ENCODE peak calls at places on chromosomes 7 and 10, in seven cellular contexts. One of them, this sample, is unnamed.
A peak's percentile ranks its signal among the peaks of the same experiment; 100 is the strongest.

GRCh38 chr7:5598261-5598761 is 174.7 kb upstream of the TNRC18 start:
- DNase-seq in MM.1S: no peak
- DNase-seq in dorsolateral prefrontal cortex: no peak
- DNase-seq in GM13977: no peak
- DNase-seq in ovary: peak; percentile 50
- DNase-seq in cardiac fibroblast: no peak
- DNase-seq in chondrocyte: no peak
- DNase-seq in this sample: peak; percentile 52

GRCh38 chr7:149869867-149870266 is 3.9 kb upstream of the ATP6V0E2 start:
- DNase-seq in MM.1S: peak; percentile 40
- DNase-seq in dorsolateral prefrontal cortex: no peak
- DNase-seq in GM13977: peak; percentile 27
- DNase-seq in ovary: no peak
- DNase-seq in cardiac fibroblast: no peak
- DNase-seq in chondrocyte: no peak
- DNase-seq in this sample: peak; percentile 4

GRCh38 chr7:151565541-151565940 is 45.8 kb upstream of the RHEB start:
- DNase-seq in MM.1S: no peak
- DNase-seq in dorsolateral prefrontal cortex: no peak
- DNase-seq in GM13977: no peak
- DNase-seq in ovary: no peak
- DNase-seq in cardiac fibroblast: no peak
- DNase-seq in chondrocyte: no peak
- DNase-seq in this sample: no peak

GRCh38 chr10:79444243-79445119 is 943 bp downstream of the ZCCHC24 start:
- DNase-seq in MM.1S: peak; percentile 56
- DNase-seq in dorsolateral prefrontal cortex: no peak
- DNase-seq in GM13977: peak; percentile 63
- DNase-seq in ovary: peak; percentile 44
- DNase-seq in cardiac fibroblast: peak; percentile 64
- DNase-seq in chondrocyte: no peak
- DNase-seq in this sample: peak; percentile 62

GRCh38 chr10:125641398-125641797 is 41.6 kb downstream of the TEX36 start:
- DNase-seq in MM.1S: no peak
- DNase-seq in dorsolateral prefrontal cortex: no peak
- DNase-seq in GM13977: no peak
- DNase-seq in ovary: no peak
- DNase-seq in cardiac fibroblast: no peak
- DNase-seq in chondrocyte: no peak
- DNase-seq in this sample: no peak

GRCh38 chr10:110363572-110364411 is 59.1 kb upstream of the SMNDC1 start:
- DNase-seq in MM.1S: no peak
- DNase-seq in dorsolateral prefrontal cortex: no peak
- DNase-seq in GM13977: no peak
- DNase-seq in ovary: no peak
- DNase-seq in cardiac fibroblast: no peak
- DNase-seq in chondrocyte: no peak
- DNase-seq in this sample: no peak

GRCh38 chr10:13555884-13556529 is 27.2 kb upstream of the BEND7 start:
- DNase-seq in MM.1S: no peak
- DNase-seq in dorsolateral prefrontal cortex: peak; percentile 66
- DNase-seq in GM13977: no peak
- DNase-seq in ovary: no peak
- DNase-seq in cardiac fibroblast: no peak
- DNase-seq in chondrocyte: no peak
- DNase-seq in this sample: no peak

GRCh38 chr7:151376218-151376902 is 33.5 kb downstream of the WDR86 start:
- DNase-seq in MM.1S: no peak
- DNase-seq in dorsolateral prefrontal cortex: no peak
- DNase-seq in GM13977: peak; percentile 17
- DNase-seq in ovary: no peak
- DNase-seq in cardiac fibroblast: no peak
- DNase-seq in chondrocyte: peak; percentile 88
- DNase-seq in this sample: no peak

GRCh38 chr10:28302012-28302667 is 724 bp downstream of the MPP7 start:
- DNase-seq in MM.1S: no peak
- DNase-seq in dorsolateral prefrontal cortex: peak; percentile 26
- DNase-seq in GM13977: no peak
- DNase-seq in ovary: no peak
- DNase-seq in cardiac fibroblast: peak; percentile 46
- DNase-seq in chondrocyte: no peak
- DNase-seq in this sample: no peak

GRCh38 chr7:76011437-76011836 is 17.0 kb upstream of the TMEM120A start:
- DNase-seq in MM.1S: no peak
- DNase-seq in dorsolateral prefrontal cortex: no peak
- DNase-seq in GM13977: no peak
- DNase-seq in ovary: peak; percentile 69
- DNase-seq in cardiac fibroblast: peak; percentile 89
- DNase-seq in chondrocyte: no peak
- DNase-seq in this sample: no peak

GRCh38 chr7:107622429-107622828 is 38.2 kb upstream of the SLC26A4 start:
- DNase-seq in MM.1S: no peak
- DNase-seq in dorsolateral prefrontal cortex: no peak
- DNase-seq in GM13977: no peak
- DNase-seq in ovary: no peak
- DNase-seq in cardiac fibroblast: peak; percentile 85
- DNase-seq in chondrocyte: no peak
- DNase-seq in this sample: no peak

GRCh38 chr7:1555046-1555812 is 776 bp downstream of the TMEM184A start:
- DNase-seq in MM.1S: no peak
- DNase-seq in dorsolateral prefrontal cortex: no peak
- DNase-seq in GM13977: no peak
- DNase-seq in ovary: peak; percentile 69
- DNase-seq in cardiac fibroblast: peak; percentile 85
- DNase-seq in chondrocyte: no peak
- DNase-seq in this sample: no peak

GRCh38 chr10:86798636-86799035 is 42.2 kb downstream of the BMPR1A start:
- DNase-seq in MM.1S: peak; percentile 87
- DNase-seq in dorsolateral prefrontal cortex: no peak
- DNase-seq in GM13977: peak; percentile 14
- DNase-seq in ovary: no peak
- DNase-seq in cardiac fibroblast: no peak
- DNase-seq in chondrocyte: no peak
- DNase-seq in this sample: no peak

GRCh38 chr7:27150568-27151340 is 1.6 kb downstream of the HOXA3 start:
- DNase-seq in MM.1S: peak; percentile 68
- DNase-seq in dorsolateral prefrontal cortex: peak; percentile 44
- DNase-seq in GM13977: peak; percentile 93
- DNase-seq in ovary: peak; percentile 58
- DNase-seq in cardiac fibroblast: peak; percentile 59
- DNase-seq in chondrocyte: peak; percentile 74
- DNase-seq in this sample: peak; percentile 82

GRCh38 chr7:41491313-41491712 is 211.6 kb downstream of the INHBA start:
- DNase-seq in MM.1S: no peak
- DNase-seq in dorsolateral prefrontal cortex: no peak
- DNase-seq in GM13977: no peak
- DNase-seq in ovary: no peak
- DNase-seq in cardiac fibroblast: no peak
- DNase-seq in chondrocyte: no peak
- DNase-seq in this sample: no peak

GRCh38 chr7:129343099-129343700 is 91.0 kb upstream of the STRIP2 start:
- DNase-seq in MM.1S: peak; percentile 72
- DNase-seq in dorsolateral prefrontal cortex: peak; percentile 7
- DNase-seq in GM13977: peak; percentile 35
- DNase-seq in ovary: no peak
- DNase-seq in cardiac fibroblast: peak; percentile 77
- DNase-seq in chondrocyte: no peak
- DNase-seq in this sample: no peak

GRCh38 chr10:96982149-96982930 is 150.2 kb downstream of the LCOR start:
- DNase-seq in MM.1S: no peak
- DNase-seq in dorsolateral prefrontal cortex: no peak
- DNase-seq in GM13977: no peak
- DNase-seq in ovary: no peak
- DNase-seq in cardiac fibroblast: no peak
- DNase-seq in chondrocyte: no peak
- DNase-seq in this sample: no peak

GRCh38 chr10:96986200-96986856 is 154.2 kb downstream of the LCOR start:
- DNase-seq in MM.1S: no peak
- DNase-seq in dorsolateral prefrontal cortex: no peak
- DNase-seq in GM13977: no peak
- DNase-seq in ovary: no peak
- DNase-seq in cardiac fibroblast: no peak
- DNase-seq in chondrocyte: no peak
- DNase-seq in this sample: no peak

GRCh38 chr10:96987842-96988175 is 155.7 kb downstream of the LCOR start:
- DNase-seq in MM.1S: no peak
- DNase-seq in dorsolateral prefrontal cortex: no peak
- DNase-seq in GM13977: no peak
- DNase-seq in ovary: no peak
- DNase-seq in cardiac fibroblast: peak; percentile 38
- DNase-seq in chondrocyte: no peak
- DNase-seq in this sample: no peak

GRCh38 chr10:96987141-96987841 is 155.2 kb downstream of the LCOR start:
- DNase-seq in MM.1S: no peak
- DNase-seq in dorsolateral prefrontal cortex: no peak
- DNase-seq in GM13977: no peak
- DNase-seq in ovary: no peak
- DNase-seq in cardiac fibroblast: no peak
- DNase-seq in chondrocyte: no peak
- DNase-seq in this sample: no peak

GRCh38 chr10:96984512-96985225 is 152.6 kb downstream of the LCOR start:
- DNase-seq in MM.1S: no peak
- DNase-seq in dorsolateral prefrontal cortex: no peak
- DNase-seq in GM13977: no peak
- DNase-seq in ovary: no peak
- DNase-seq in cardiac fibroblast: no peak
- DNase-seq in chondrocyte: no peak
- DNase-seq in this sample: no peak
- TF ChIP-seq CTCF in MM.1S: no peak
- TF ChIP-seq CTCF in dorsolateral prefrontal cortex: no peak
- TF ChIP-seq CTCF in GM13977: no peak
- TF ChIP-seq CTCF in ovary: no peak
- TF ChIP-seq CTCF in cardiac fibroblast: no peak
- TF ChIP-seq CTCF in chondrocyte: no peak
- TF ChIP-seq CTCF in this sample: no peak

DNA sequence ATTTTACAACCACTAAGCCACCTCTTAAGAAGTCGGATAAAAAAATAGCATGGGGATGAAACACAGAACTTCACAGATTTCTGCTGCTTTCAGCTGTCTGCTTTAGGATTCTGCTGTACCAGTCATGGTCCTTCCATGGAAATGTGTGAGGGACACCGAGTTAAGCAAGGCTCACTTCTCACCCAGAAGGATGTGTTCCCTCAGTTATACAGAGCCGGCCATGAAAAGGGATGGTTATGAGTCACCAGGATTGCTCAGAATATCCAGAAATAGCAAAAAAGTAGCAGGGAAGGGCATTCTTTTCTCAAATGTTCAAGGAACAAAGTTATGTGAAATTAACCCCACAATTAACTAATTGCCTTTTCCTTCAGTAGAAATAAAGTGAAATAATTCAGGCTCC is 124.4 kb downstream of the AMPH start:
- DNase-seq in MM.1S: no peak
- DNase-seq in dorsolateral prefrontal cortex: no peak
- DNase-seq in GM13977: no peak
- DNase-seq in ovary: no peak
- DNase-seq in cardiac fibroblast: peak; percentile 39
- DNase-seq in chondrocyte: no peak
- DNase-seq in this sample: no peak
- TF ChIP-seq CTCF in MM.1S: no peak
- TF ChIP-seq CTCF in dorsolateral prefrontal cortex: no peak
- TF ChIP-seq CTCF in GM13977: no peak
- TF ChIP-seq CTCF in ovary: no peak
- TF ChIP-seq CTCF in cardiac fibroblast: no peak
- TF ChIP-seq CTCF in chondrocyte: no peak
- TF ChIP-seq CTCF in this sample: no peak

DNA sequence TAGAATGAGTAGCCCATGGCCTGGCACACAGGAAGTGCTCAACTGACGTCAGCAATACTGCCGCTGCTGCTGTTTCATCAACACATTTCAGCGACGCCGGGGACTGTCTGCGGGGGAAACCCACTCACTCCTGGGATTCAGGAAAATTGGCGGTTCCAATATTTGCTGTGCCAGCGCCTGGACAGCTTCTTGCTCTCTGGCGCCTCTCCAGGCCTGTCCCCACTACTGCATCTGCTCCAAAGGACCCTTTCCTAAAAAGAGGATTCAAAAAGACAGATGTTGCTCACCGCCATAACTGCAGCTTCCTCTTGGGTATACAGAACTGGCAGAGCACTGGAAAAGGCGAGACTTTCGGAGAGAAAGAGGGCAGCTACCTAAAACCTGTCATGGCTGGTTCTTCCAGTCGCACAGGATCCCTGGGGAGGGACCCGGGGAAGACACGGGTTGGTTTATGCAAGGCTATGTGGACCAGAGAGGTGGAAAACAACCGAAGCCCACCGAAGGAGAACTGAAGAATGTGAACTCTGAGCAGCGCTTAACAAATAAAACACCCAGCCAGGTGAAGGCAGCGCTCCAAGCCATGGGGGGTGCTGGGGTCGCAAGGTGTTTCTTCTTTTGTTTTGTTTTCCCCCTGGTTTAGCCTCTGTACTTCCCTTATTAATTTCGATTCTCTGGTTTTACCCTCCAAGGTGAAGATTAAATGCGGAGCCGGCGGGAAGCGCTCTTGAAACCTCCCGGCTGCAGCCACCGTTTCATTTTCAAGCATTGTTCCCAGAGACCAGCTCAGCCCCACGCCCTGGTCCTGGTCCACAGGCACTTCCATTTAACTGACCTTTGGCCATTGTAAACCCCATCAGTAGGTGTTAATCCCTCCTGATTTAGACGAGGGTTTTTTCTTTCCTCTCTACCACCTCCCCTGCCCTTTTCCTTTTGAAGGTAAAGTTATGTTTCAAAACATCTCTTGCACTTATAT is 39.5 kb upstream of the ENO4 start:
- DNase-seq in MM.1S: no peak
- DNase-seq in dorsolateral prefrontal cortex: no peak
- DNase-seq in GM13977: no peak
- DNase-seq in ovary: no peak
- DNase-seq in cardiac fibroblast: no peak
- DNase-seq in chondrocyte: no peak
- DNase-seq in this sample: peak; percentile 73
- TF ChIP-seq CTCF in MM.1S: peak; percentile 34
- TF ChIP-seq CTCF in dorsolateral prefrontal cortex: peak; percentile 32
- TF ChIP-seq CTCF in GM13977: peak; percentile 36
- TF ChIP-seq CTCF in ovary: no peak
- TF ChIP-seq CTCF in cardiac fibroblast: peak; percentile 51
- TF ChIP-seq CTCF in chondrocyte: peak; percentile 57
- TF ChIP-seq CTCF in this sample: peak; percentile 83

GRCh38 chr10:97183314-97183713 is 2.4 kb downstream of the SLIT1 start:
- DNase-seq in MM.1S: no peak
- DNase-seq in dorsolateral prefrontal cortex: no peak
- DNase-seq in GM13977: no peak
- DNase-seq in ovary: no peak
- DNase-seq in cardiac fibroblast: no peak
- DNase-seq in chondrocyte: no peak
- DNase-seq in this sample: no peak

GRCh38 chr10:97184971-97185325 is 811 bp downstream of the SLIT1 start:
- DNase-seq in MM.1S: no peak
- DNase-seq in dorsolateral prefrontal cortex: no peak
- DNase-seq in GM13977: no peak
- DNase-seq in ovary: no peak
- DNase-seq in cardiac fibroblast: no peak
- DNase-seq in chondrocyte: peak; percentile 49
- DNase-seq in this sample: no peak

GRCh38 chr10:97186911-97187310 is 1.2 kb upstream of the SLIT1 start:
- DNase-seq in MM.1S: no peak
- DNase-seq in dorsolateral prefrontal cortex: no peak
- DNase-seq in GM13977: no peak
- DNase-seq in ovary: no peak
- DNase-seq in cardiac fibroblast: no peak
- DNase-seq in chondrocyte: no peak
- DNase-seq in this sample: no peak

GRCh38 chr10:97188234-97188847 is 2.6 kb upstream of the SLIT1 start:
- DNase-seq in MM.1S: no peak
- DNase-seq in dorsolateral prefrontal cortex: peak; percentile 23
- DNase-seq in GM13977: no peak
- DNase-seq in ovary: no peak
- DNase-seq in cardiac fibroblast: no peak
- DNase-seq in chondrocyte: no peak
- DNase-seq in this sample: no peak

GRCh38 chr10:97185326-97186058 is at the start of gene SLIT1:
- DNase-seq in MM.1S: no peak
- DNase-seq in dorsolateral prefrontal cortex: peak; percentile 38
- DNase-seq in GM13977: no peak
- DNase-seq in ovary: no peak
- DNase-seq in cardiac fibroblast: no peak
- DNase-seq in chondrocyte: peak; percentile 81
- DNase-seq in this sample: peak; percentile 53
- TF ChIP-seq CTCF in MM.1S: no peak
- TF ChIP-seq CTCF in dorsolateral prefrontal cortex: no peak
- TF ChIP-seq CTCF in GM13977: no peak
- TF ChIP-seq CTCF in ovary: no peak
- TF ChIP-seq CTCF in cardiac fibroblast: no peak
- TF ChIP-seq CTCF in chondrocyte: no peak
- TF ChIP-seq CTCF in this sample: no peak